ENCODE peak calls at places on chromosomes 2 and 18, in four cellular contexts. I is CD4-positive, CD25-positive, alpha-beta regulatory T cell; F is CD8-positive, alpha-beta T cell; O is left lung. K is an unnamed sample. For H3K27me3 and H3K4me1, the result is how much of the 10 kb centered on the place peaks cover.

GRCh38 chr18:50590625-50591024 is 30.7 kb downstream of the MAPK4 start:
- DNase-seq in I (no peak), F (no peak), O (no peak), K (no peak)

GRCh38 chr2:106868199-106868598 is 17.8 kb downstream of the ST6GAL2 start:
- DNase-seq in I (no peak), F (no peak), O (no peak), K (no peak)

GRCh38 chr2:105545731-105546622 is 147.1 kb upstream of the FHL2 start:
- DNase-seq in I (peak), F (peak), O (no peak), K (peak)

GRCh38 chr2:191691898-191692297 is 14.0 kb downstream of the NABP1 start:
- DNase-seq in I (no peak), F (no peak), O (no peak), K (no peak)

GRCh38 chr2:155643056-155643775 is 689.3 kb downstream of the NR4A2 start:
- DNase-seq in I (no peak), F (no peak), O (no peak), K (no peak)

GRCh38 chr2:73063909-73064875 is 7.3 kb downstream of the SFXN5 start:
- DNase-seq in I (no peak), F (no peak), O (no peak), K (no peak)

GRCh38 chr2:15756882-15757819 is 165.5 kb downstream of the DDX1 start:
- DNase-seq in I (no peak), F (no peak), O (no peak), K (no peak)

GRCh38 chr2:235024191-235024611 is 72.4 kb downstream of the SH3BP4 start:
- DNase-seq in I (no peak), F (no peak), O (no peak), K (peak)

GRCh38 chr2:168328421-168328820 is 81.0 kb upstream of the STK39 start:
- DNase-seq in I (no peak), F (no peak), O (no peak), K (no peak)

GRCh38 chr2:219251656-219252055 is 1.4 kb upstream of the TUBA4B start:
- DNase-seq in I (no peak), F (no peak), O (no peak), K (no peak)

GRCh38 chr18:41543815-41544214 is 411.2 kb upstream of the PIK3C3 start:
- DNase-seq in I (no peak), F (no peak), O (no peak), K (no peak)

GRCh38 chr18:70151554-70152130 is 53.8 kb downstream of the RTTN start:
- DNase-seq in I (no peak), F (no peak), O (no peak), K (no peak)

GRCh38 chr2:69767034-69767433 is 25.1 kb downstream of the ANXA4 start:
- DNase-seq in I (no peak), F (no peak), O (no peak), K (peak)

GRCh38 chr18:66792466-66792865 is 188.6 kb upstream of the CDH19 start:
- DNase-seq in I (no peak), F (no peak), O (no peak), K (no peak)

GRCh38 chr18:26487437-26487836 is 60.9 kb downstream of the KCTD1 start:
- DNase-seq in I (no peak), F (no peak), O (no peak), K (no peak)

GRCh38 chr2:121184248-121184862 is 100.6 kb downstream of the TFCP2L1 start:
- DNase-seq in I (no peak), F (no peak), O (no peak), K (no peak)

GRCh38 chr2:130332271-130333073 is 10.2 kb upstream of the IMP4 start:
- DNase-seq in I (peak), F (peak), O (peak), K (peak)

GRCh38 chr2:56483081-56483480 is 299.3 kb downstream of the CCDC85A start:
- DNase-seq in I (no peak), F (no peak), O (no peak), K (peak)

GRCh38 chr2:161238264-161238558 is 70.0 kb upstream of the PSMD14 start:
- DNase-seq in I (no peak), F (no peak), O (no peak), K (no peak)

GRCh38 chr18:23779696-23780303 is 90.5 kb downstream of the LAMA3 start:
- DNase-seq in I (no peak), F (no peak), O (peak), K (peak)

GRCh38 chr2:74872310-74872923 is 38.5 kb downstream of the HK2 start:
- DNase-seq in I (no peak), F (no peak), O (no peak), K (no peak)

GRCh38 chr2:240140511-240140910 is at the start of gene OTOS:
- DNase-seq in I (no peak), F (no peak), O (peak), K (no peak)

GRCh38 chr2:136118819-136119716 is 1.1 kb upstream of the CXCR4 start:
- DNase-seq in I (peak), F (peak), O (peak), K (no peak)

GRCh38 chr18:30622635-30623034 is 419.9 kb downstream of the DSC3 start:
- DNase-seq in I (no peak), F (no peak), O (no peak), K (no peak)

GRCh38 chr2:159064446-159065301 is 96.2 kb downstream of the TANC1 start:
- DNase-seq in I (no peak), F (no peak), O (no peak), K (no peak)

GRCh38 chr2:101124061-101124460 is 27.1 kb downstream of the TBC1D8 start:
- DNase-seq in I (no peak), F (no peak), O (no peak), K (peak)

GRCh38 chr2:206028101-206028500 is 57.9 kb downstream of the INO80D start:
- DNase-seq in I (no peak), F (no peak), O (no peak), K (no peak)

DNA sequence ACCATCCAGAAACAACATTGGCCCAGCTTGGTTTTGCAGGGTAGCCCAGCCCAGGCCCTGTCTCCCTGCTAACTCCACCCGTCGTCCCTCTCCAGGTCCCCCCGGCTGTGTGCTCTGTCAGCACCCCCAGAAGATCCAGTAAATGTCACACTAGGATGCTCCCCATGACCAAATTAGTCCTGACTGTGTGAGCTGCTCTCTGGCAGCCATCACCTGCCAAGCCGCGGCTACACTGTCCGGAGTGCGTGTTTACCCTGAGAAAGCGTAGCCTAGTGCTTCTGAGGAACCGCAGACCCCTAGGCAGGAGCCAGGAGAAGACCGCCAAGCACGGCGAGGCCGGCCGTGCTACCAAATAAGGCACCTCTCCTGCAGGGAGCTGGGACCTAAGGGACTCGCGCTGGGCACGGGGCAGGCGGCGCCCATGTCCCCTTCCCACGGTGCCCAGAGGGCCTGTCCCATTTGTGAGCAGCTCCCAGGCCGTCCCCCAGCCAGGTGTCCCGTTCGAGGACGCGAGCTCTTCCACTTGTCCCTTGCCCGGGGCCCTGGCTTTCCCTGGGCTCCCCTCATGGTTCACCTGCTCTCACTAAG is 849.9 kb downstream of the RNF144A start:
- DNase-seq in I (no peak), F (no peak), O (no peak), K (no peak)
- H3K27me3 ChIP-seq in I (under half), F (under half), O (under half), K (under half)

GRCh38 chr2:9108210-9108967 is 98.2 kb upstream of the ASAP2 start:
- DNase-seq in I (no peak), F (no peak), O (no peak), K (no peak)

GRCh38 chr2:9106338-9107167 is 100.1 kb upstream of the ASAP2 start:
- DNase-seq in I (no peak), F (no peak), O (no peak), K (no peak)

GRCh38 chr2:9109871-9110270 is 96.7 kb upstream of the ASAP2 start:
- DNase-seq in I (no peak), F (no peak), O (no peak), K (no peak)

GRCh38 chr2:9105601-9106337 is 100.8 kb upstream of the ASAP2 start:
- DNase-seq in I (no peak), F (no peak), O (no peak), K (no peak)

DNA sequence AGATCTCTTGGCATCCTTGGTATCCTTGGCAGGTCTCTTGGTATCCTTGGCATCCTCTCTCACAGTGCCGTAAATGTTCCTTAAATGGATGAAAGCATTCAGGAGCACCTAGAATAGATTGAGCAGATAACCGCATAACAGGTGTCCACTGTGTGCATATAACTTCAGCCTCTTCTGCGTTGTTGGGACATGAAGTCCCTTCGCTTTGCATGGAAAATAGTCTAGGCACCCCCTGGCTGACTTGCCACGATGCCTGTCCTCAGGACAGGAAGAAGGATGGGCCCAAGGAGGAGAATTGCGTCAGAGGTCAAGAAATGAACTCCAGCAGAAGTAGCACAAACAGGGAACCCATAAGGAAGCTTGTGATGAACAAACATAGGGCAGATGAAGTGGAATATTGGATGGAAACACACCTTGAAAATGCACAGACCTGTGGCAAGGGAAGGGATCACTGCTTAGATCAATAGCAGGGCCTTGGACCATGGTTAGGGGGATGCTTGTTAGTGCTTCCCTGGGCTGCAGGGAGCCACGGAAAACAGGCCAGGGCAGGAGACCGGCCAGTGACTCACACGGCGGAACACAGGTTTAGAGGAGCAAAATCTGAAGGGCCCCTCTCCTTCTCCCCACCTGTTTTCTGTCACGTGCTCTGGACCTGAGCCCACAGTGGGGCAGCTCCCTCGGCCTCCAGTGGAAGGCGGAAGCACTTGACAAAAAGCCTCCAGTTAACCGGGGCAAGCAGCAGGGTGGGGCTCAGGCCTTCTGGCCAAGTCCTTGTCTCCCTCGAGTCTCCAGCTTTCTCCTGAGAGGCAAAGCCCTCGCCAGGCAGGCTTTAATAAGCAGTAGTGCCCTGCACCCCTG is 99.2 kb upstream of the ASAP2 start:
- DNase-seq in I (no peak), F (no peak), O (peak), K (no peak)
- H3K4me1 ChIP-seq in I (under half), F (under half), O (under half), K (under half)

DNA sequence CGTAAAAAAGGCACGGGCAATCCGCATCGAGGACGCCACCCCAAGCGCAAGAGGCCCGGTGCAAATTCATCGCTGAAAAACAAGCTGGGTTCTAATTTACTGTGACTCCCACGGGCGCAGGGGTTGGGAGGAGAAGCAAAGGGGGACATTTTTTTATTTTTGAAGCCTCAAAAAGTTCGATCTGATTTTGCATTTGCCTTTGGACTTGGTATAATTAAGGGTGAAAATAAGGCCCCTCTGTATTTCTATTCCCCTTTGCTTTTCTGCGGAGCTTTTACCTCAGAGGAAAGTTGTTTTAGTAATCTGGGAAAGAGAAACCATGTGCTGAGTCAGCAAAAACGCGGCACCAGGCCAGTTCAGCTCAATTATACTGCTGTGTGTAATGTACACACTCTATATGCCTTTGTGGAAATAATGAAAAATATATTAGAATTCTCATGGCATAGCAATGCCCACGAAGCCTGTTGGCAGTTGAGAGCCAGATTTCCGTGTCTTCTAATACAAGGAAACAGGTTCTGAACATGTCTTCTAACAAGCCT is 161.8 kb upstream of the SIX2 start:
- DNase-seq in I (no peak), F (no peak), O (no peak), K (no peak)
- H3K27me3 ChIP-seq in I (under half), F (under half), O (half or more), K (under half)

DNA sequence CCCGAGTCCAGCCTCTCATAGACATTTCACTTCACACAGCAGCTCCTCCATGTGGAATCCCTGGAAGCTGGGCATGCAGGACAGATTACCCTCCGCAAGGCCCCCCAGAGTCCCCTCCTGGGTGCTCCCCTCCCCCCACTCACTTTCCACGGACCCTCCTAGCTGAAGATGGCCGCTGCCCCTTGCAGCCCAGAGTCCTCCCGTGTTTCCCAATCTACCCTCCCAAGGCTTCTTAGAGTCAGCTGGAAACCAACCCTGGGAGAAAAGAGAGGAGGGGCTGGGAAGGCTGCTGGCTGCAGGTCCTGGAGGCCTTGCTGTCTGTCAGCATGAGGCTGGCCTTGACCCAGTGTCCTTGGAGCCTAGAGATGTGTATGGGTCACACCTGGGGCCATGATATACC is 49.0 kb upstream of the HAAO start:
- DNase-seq in I (no peak), F (no peak), O (no peak), K (peak)
- H3K4me1 ChIP-seq in I (under half), F (under half), O (under half), K (under half)

GRCh38 chr2:21002814-21003192 is 41.1 kb downstream of the APOB start:
- DNase-seq in I (no peak), F (no peak), O (no peak), K (no peak)
- H3K27me3 ChIP-seq in I (under half), F (under half), O (under half), K (under half)

GRCh38 chr2:215903208-215903607 is 110.1 kb downstream of the MREG start:
- DNase-seq in I (no peak), F (no peak), O (no peak), K (no peak)

GRCh38 chr2:215904101-215904500 is 109.2 kb downstream of the MREG start:
- DNase-seq in I (no peak), F (no peak), O (no peak), K (no peak)

GRCh38 chr2:215900203-215900611 is 113.1 kb downstream of the MREG start:
- DNase-seq in I (no peak), F (no peak), O (peak), K (no peak)

GRCh38 chr2:215900865-215901264 is 112.5 kb downstream of the MREG start:
- DNase-seq in I (no peak), F (no peak), O (no peak), K (no peak)

GRCh38 chr2:215901796-215902195 is 111.6 kb downstream of the MREG start:
- DNase-seq in I (no peak), F (no peak), O (no peak), K (no peak)
- H3K4me1 ChIP-seq in I (under half), F (under half), O (under half), K (under half)

DNA sequence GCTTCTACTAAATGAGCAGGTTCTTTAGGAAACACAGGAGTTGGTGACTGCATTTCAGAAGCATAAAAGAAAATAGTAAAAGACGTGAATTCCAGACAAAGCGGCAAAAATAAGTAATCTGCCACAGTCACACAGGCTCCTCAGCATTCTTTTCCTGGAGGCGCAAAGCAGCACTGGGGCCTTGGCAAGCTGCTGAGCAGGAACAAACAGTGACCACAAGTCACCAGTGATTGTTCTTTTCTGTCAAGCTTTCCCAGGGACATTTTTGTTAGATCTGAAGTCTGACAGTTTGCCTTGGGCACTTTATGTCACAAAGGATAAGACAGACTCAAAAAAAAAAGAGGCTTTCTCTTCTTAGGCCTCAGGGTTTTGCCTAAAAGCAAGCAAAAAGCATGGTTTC is 216.2 kb downstream of the CDH20 start:
- DNase-seq in I (no peak), F (no peak), O (no peak), K (peak)
- H3K27me3 ChIP-seq in I (under half), F (under half), O (under half), K (under half)

GRCh38 chr2:174485763-174486613 is 841 bp downstream of the GPR155 start:
- DNase-seq in I (peak), F (peak), O (peak), K (no peak)
- H3K4me1 ChIP-seq in I (under half), F (under half), O (under half), K (under half)

K was measured in SJSA1.